ENCODE peak calls at places on chromosomes 12 and 14, in four cellular contexts. W, Z, L and Y are unnamed samples.

GRCh38 chr12:10718279-10718821 is 4.8 kb downstream of the YBX3 start:
- DNase-seq in L (no peak), Z (no peak), W (no peak), Y (peak)

GRCh38 chr12:67804168-67804567 is 155.6 kb downstream of the DYRK2 start:
- DNase-seq in Z (no peak), W (no peak), L (no peak), Y (no peak)

GRCh38 chr12:112007945-112008344 is 5.0 kb downstream of the TMEM116 start:
- DNase-seq in Z (no peak), L (no peak), W (no peak), Y (no peak)

GRCh38 chr14:99321955-99322730 is 50.1 kb upstream of the BCL11B start:
- DNase-seq in W (no peak), Z (no peak), L (no peak), Y (no peak)

GRCh38 chr12:101764393-101764792 is 25.1 kb upstream of the SYCP3 start:
- DNase-seq in W (no peak), L (no peak), Z (no peak), Y (no peak)

GRCh38 chr14:78022059-78022458 is 148.1 kb upstream of the NRXN3 start:
- DNase-seq in W (peak), L (peak), Z (peak), Y (peak)

GRCh38 chr12:51371295-51371953 is 19.8 kb downstream of the GALNT6 start:
- DNase-seq in Z (peak), L (no peak), W (no peak), Y (peak)

GRCh38 chr12:124744273-124744640 is 119.4 kb downstream of the SCARB1 start:
- DNase-seq in L (no peak), W (no peak), Z (no peak), Y (no peak)

GRCh38 chr12:55829967-55830600 is 697 bp upstream of the DNAJC14 start:
- DNase-seq in W (no peak), L (peak), Z (no peak), Y (no peak)

GRCh38 chr12:59858508-59858907 is 262.7 kb downstream of the SLC16A7 start:
- DNase-seq in W (no peak), L (no peak), Z (peak), Y (no peak)

GRCh38 chr12:990308-990648 is 745 bp upstream of the ERC1 start:
- DNase-seq in L (no peak), Z (peak), W (no peak), Y (peak)

GRCh38 chr14:23588884-23589598 is 10.5 kb upstream of the JPH4 start:
- DNase-seq in L (peak), Z (peak), W (peak), Y (peak)

GRCh38 chr12:52555577-52555976 is 2.6 kb upstream of the KRT71 start:
- DNase-seq in L (no peak), W (no peak), Z (no peak), Y (no peak)

GRCh38 chr12:49776858-49777257 is 35.5 kb downstream of the TMBIM6 start:
- DNase-seq in L (no peak), Z (no peak), W (no peak), Y (no peak)

GRCh38 chr14:98290596-98290995 is 981.4 kb downstream of the BCL11B start:
- DNase-seq in Z (no peak), W (no peak), L (no peak), Y (no peak)

GRCh38 chr14:34334329-34334728 is 127.7 kb downstream of the SPTSSA start:
- DNase-seq in W (no peak), L (no peak), Z (no peak), Y (no peak)

GRCh38 chr12:94640134-94640928 is 10.0 kb downstream of the TMCC3 start:
- DNase-seq in Z (no peak), L (no peak), W (peak), Y (no peak)

GRCh38 chr12:121538699-121539061 is 42.1 kb downstream of the KDM2B start:
- DNase-seq in L (peak), Z (peak), W (no peak), Y (peak)

GRCh38 chr12:125399489-125399888 is 334.3 kb downstream of the AACS start:
- DNase-seq in W (no peak), L (no peak), Z (no peak), Y (no peak)

GRCh38 chr14:36524874-36525745 is 5.1 kb upstream of the NKX2-1 start:
- DNase-seq in L (peak), Z (peak), W (no peak), Y (peak)

GRCh38 chr12:44476683-44477082 is 399.4 kb downstream of the NELL2 start:
- DNase-seq in Z (no peak), W (no peak), L (no peak), Y (no peak)

GRCh38 chr12:113271853-113272561 is 50.7 kb downstream of the TPCN1 start:
- DNase-seq in Z (peak), L (peak), W (no peak), Y (no peak)

GRCh38 chr12:11962795-11963347 is 107.9 kb upstream of the BCL2L14 start:
- DNase-seq in L (no peak), Z (no peak), W (no peak), Y (no peak)

GRCh38 chr12:44053550-44054243 is 217.8 kb downstream of the TMEM117 start:
- DNase-seq in W (no peak), Z (no peak), L (no peak), Y (no peak)

GRCh38 chr12:108649126-108649525 is 15.4 kb upstream of the SELPLG start:
- DNase-seq in Z (no peak), W (no peak), L (no peak), Y (no peak)

GRCh38 chr14:51319181-51319597 is 79.1 kb downstream of the TMX1 start:
- DNase-seq in W (no peak), L (no peak), Z (no peak), Y (no peak)

GRCh38 chr12:108852674-108853073 is 4.7 kb downstream of the SSH1 start:
- DNase-seq in Z (no peak), L (no peak), W (no peak), Y (no peak)

GRCh38 chr14:36580856-36581831 is 1.3 kb downstream of the NKX2-8 start:
- DNase-seq in Z (no peak), L (no peak), W (no peak), Y (no peak)

GRCh38 chr14:24234095-24235020 is 1.6 kb downstream of the GMPR2 start:
- DNase-seq in L (no peak), W (no peak), Z (no peak), Y (no peak)

GRCh38 chr12:88243886-88244491 is 101.9 kb downstream of the TMTC3 start:
- DNase-seq in Z (no peak), W (no peak), L (no peak), Y (no peak)

GRCh38 chr12:113650476-113650875 is 178.8 kb upstream of the LHX5 start:
- DNase-seq in W (no peak), Z (no peak), L (no peak), Y (no peak)

GRCh38 chr12:87127272-87127671 is 871.1 kb upstream of the MGAT4C start:
- DNase-seq in W (no peak), Z (no peak), L (no peak), Y (no peak)

GRCh38 chr14:56555921-56556570 is 23.6 kb upstream of the TMEM260 start:
- DNase-seq in Z (peak), L (peak), W (no peak), Y (peak)

GRCh38 chr12:75938189-75938588 is 93.4 kb downstream of the PHLDA1 start:
- DNase-seq in L (peak), Z (no peak), W (no peak), Y (no peak)

GRCh38 chr12:42507031-42507430 is 82.5 kb downstream of the PRICKLE1 start:
- DNase-seq in Z (no peak), W (no peak), L (no peak), Y (no peak)

GRCh38 chr12:103645202-103645601 is 58.1 kb downstream of the STAB2 start:
- DNase-seq in L (no peak), W (no peak), Z (no peak), Y (no peak)

GRCh38 chr14:85252011-85252410 is 277.9 kb upstream of the FLRT2 start:
- DNase-seq in Z (no peak), L (no peak), W (no peak), Y (no peak)

GRCh38 chr12:50101663-50102062 is 2.1 kb upstream of the GPD1 start:
- DNase-seq in L (peak), Z (peak), W (no peak), Y (peak)

GRCh38 chr14:46381674-46382073 is 269.9 kb downstream of the RPL10L start:
- DNase-seq in Z (no peak), W (no peak), L (no peak), Y (no peak)

GRCh38 chr14:46378248-46378647 is 273.3 kb downstream of the RPL10L start:
- DNase-seq in Z (no peak), W (no peak), L (no peak), Y (no peak)

DNA sequence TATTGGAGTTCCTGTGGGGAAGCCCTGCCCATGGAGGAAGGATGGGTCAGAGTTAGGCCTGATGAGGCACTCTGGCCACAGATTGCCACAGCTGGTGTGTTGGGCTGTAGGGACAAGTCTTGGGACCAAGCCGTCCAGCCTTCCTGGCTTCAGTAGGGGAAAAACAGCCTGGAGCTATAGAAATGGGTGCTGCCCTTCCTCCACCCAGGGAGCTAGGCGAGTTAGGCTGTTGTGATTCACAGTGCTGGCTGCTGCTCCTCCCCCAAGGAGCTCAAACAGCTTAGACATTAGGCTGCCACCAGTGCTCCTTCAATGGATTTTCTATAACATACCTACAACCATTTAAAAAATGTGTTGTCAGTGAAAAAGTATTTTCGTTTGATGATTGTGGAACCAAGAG is 274.3 kb downstream of the RPL10L start:
- DNase-seq in W (no peak), L (no peak), Z (no peak), Y (no peak)
- TF ChIP-seq TARDBP in W (no peak), L (no peak), Z (no peak), Y (no peak)

GRCh38 chr14:90553298-90553920 is 156.6 kb downstream of the CALM1 start:
- DNase-seq in L (no peak), Z (no peak), W (no peak), Y (no peak)

GRCh38 chr14:90552465-90553297 is 155.9 kb downstream of the CALM1 start:
- DNase-seq in W (no peak), L (no peak), Z (no peak), Y (no peak)

GRCh38 chr14:90551733-90552464 is 155.1 kb downstream of the CALM1 start:
- DNase-seq in L (no peak), Z (no peak), W (no peak), Y (no peak)

GRCh38 chr14:90549794-90550591 is 153.2 kb downstream of the CALM1 start:
- DNase-seq in L (no peak), Z (no peak), W (no peak), Y (no peak)

GRCh38 chr14:90551070-90551704 is 154.4 kb downstream of the CALM1 start:
- DNase-seq in W (no peak), Z (no peak), L (no peak), Y (no peak)
- TF ChIP-seq TARDBP in W (no peak), Z (no peak), L (no peak), Y (no peak)

GRCh38 chr14:72182773-72183432 is 250.7 kb downstream of the RGS6 start:
- DNase-seq in L (no peak), Z (no peak), W (no peak), Y (no peak)

GRCh38 chr14:72178517-72178916 is 246.3 kb downstream of the RGS6 start:
- DNase-seq in L (no peak), Z (no peak), W (no peak), Y (no peak)

GRCh38 chr14:72186461-72187035 is 254.3 kb downstream of the RGS6 start:
- DNase-seq in Z (no peak), W (no peak), L (no peak), Y (no peak)

GRCh38 chr14:72183631-72184030 is 251.4 kb downstream of the RGS6 start:
- DNase-seq in Z (no peak), L (no peak), W (no peak), Y (no peak)
- TF ChIP-seq TARDBP in Z (no peak), L (no peak), W (no peak), Y (no peak)

DNA sequence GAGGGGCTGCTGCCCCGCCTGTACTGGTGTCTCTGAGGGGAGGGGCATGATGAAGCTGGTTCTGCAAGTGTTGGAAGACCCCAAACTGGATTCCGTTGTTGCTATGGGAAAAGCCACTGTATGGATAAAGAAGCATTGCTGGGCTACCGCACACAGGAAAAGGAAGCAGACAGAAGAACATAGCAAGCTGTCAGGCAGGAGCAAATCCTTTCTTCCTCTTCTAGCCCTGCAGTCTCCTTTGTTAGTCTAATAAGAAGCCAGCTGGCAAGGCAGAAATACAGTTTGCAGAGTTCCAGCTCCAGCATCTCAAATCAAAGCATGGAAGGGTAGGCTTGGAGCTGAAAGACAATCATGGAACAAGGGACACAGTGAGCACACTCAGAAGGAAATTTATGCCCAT is 26.3 kb upstream of the NR1H4 start:
- DNase-seq in Z (no peak), W (no peak), L (no peak), Y (no peak)
- TF ChIP-seq TARDBP in Z (no peak), W (no peak), L (no peak), Y (no peak)

GRCh38 chr12:90995041-90995440 is 9.7 kb downstream of the EPYC start:
- DNase-seq in W (no peak), Z (no peak), L (no peak), Y (no peak)

GRCh38 chr12:90999518-90999917 is 5.3 kb downstream of the EPYC start:
- DNase-seq in L (no peak), Z (no peak), W (no peak), Y (no peak)

GRCh38 chr12:91003737-91004136 is 1.0 kb downstream of the EPYC start:
- DNase-seq in W (no peak), Z (no peak), L (no peak), Y (no peak)

GRCh38 chr12:91001306-91001705 is 3.5 kb downstream of the EPYC start:
- DNase-seq in Z (no peak), W (no peak), L (no peak), Y (no peak)

GRCh38 chr12:90999946-91000345 is 4.8 kb downstream of the EPYC start:
- DNase-seq in Z (no peak), W (no peak), L (no peak), Y (no peak)
- TF ChIP-seq TARDBP in Z (no peak), W (no peak), L (no peak), Y (no peak)